ENCODE peak calls at places on chromosomes 12 and 14, in six cellular contexts. O is left ventricle myocardium inferior, H is body of pancreas, S is WTC11, E is upper lobe of right lung, J is cardiac muscle cell. V is an unnamed sample.

GRCh38 chr12:53058674-53059433 is 9.0 kb downstream of the TNS2 start:
- DNase-seq in J (no peak), O (no peak), H (peak), S (no peak), E (peak), V (no peak)

GRCh38 chr14:103762011-103762410 is 46.4 kb downstream of the ZFYVE21 start:
- DNase-seq in E (no peak), H (no peak), S (no peak), J (no peak), O (no peak), V (no peak)

GRCh38 chr12:107359382-107359781 is 266.0 kb upstream of the CRY1 start:
- DNase-seq in S (no peak), E (no peak), O (no peak), H (no peak), J (no peak), V (no peak)

GRCh38 chr14:52012635-52013034 is 23.3 kb downstream of the RTRAF start:
- DNase-seq in J (no peak), E (no peak), O (peak), S (no peak), H (peak), V (no peak)

GRCh38 chr12:77406131-77406905 is 340.9 kb upstream of the E2F7 start:
- DNase-seq in H (no peak), O (no peak), S (no peak), J (no peak), E (no peak), V (no peak)

GRCh38 chr12:52870361-52871290 is 21.8 kb upstream of the KRT78 start:
- DNase-seq in J (peak), H (peak), S (peak), E (peak), O (peak), V (peak)

GRCh38 chr14:73797540-73797925 is 54.1 kb upstream of the PTGR2 start:
- DNase-seq in S (no peak), O (no peak), J (no peak), E (no peak), H (no peak), V (no peak)

GRCh38 chr12:107844312-107844921 is 69.9 kb downstream of the ASCL4 start:
- DNase-seq in O (no peak), H (no peak), E (no peak), J (peak), S (peak), V (peak)

GRCh38 chr12:109444263-109444662 is 32.8 kb downstream of the KCTD10 start:
- DNase-seq in J (no peak), E (no peak), S (no peak), O (no peak), H (no peak), V (no peak)

GRCh38 chr12:122413516-122414404 is 8.7 kb downstream of the CLIP1 start:
- DNase-seq in H (no peak), E (no peak), J (no peak), O (no peak), S (no peak), V (no peak)

GRCh38 chr12:102407776-102408486 is 72.4 kb downstream of the IGF1 start:
- DNase-seq in J (no peak), S (no peak), H (no peak), E (no peak), O (no peak), V (no peak)

GRCh38 chr14:54487771-54488170 is 1.0 kb downstream of the GMFB start:
- DNase-seq in O (no peak), H (no peak), E (no peak), J (peak), S (no peak), V (no peak)

GRCh38 chr14:74583689-74584434 is 28.2 kb downstream of the LTBP2 start:
- DNase-seq in E (no peak), J (no peak), O (no peak), S (no peak), H (no peak), V (no peak)

GRCh38 chr12:67413577-67413976 is 144.4 kb downstream of the CAND1 start:
- DNase-seq in O (no peak), S (no peak), J (no peak), H (no peak), E (no peak), V (no peak)

GRCh38 chr12:67419810-67420209 is 150.7 kb downstream of the CAND1 start:
- DNase-seq in J (no peak), O (no peak), E (no peak), S (no peak), H (no peak), V (no peak)

GRCh38 chr12:67411562-67411961 is 142.4 kb downstream of the CAND1 start:
- DNase-seq in E (no peak), O (no peak), J (no peak), H (no peak), S (no peak), V (no peak)

GRCh38 chr12:67414011-67414715 is 145.0 kb downstream of the CAND1 start:
- DNase-seq in J (no peak), S (no peak), O (no peak), E (no peak), H (no peak), V (no peak)

GRCh38 chr12:67415473-67415872 is 146.3 kb downstream of the CAND1 start:
- DNase-seq in O (no peak), H (peak), E (no peak), S (peak), J (peak), V (no peak)
- TF ChIP-seq CTCF in O (peak), H (no peak), E (peak), S (no peak), J (peak), V (peak)

GRCh38 chr12:6699259-6699988 is 1.2 kb downstream of the PIANP start:
- DNase-seq in J (no peak), H (no peak), O (no peak), S (no peak), E (peak), V (no peak)

GRCh38 chr12:6695313-6696045 is 5.1 kb downstream of the PIANP start:
- DNase-seq in S (no peak), O (no peak), E (no peak), H (no peak), J (no peak), V (no peak)

GRCh38 chr12:6698352-6699046 is 2.1 kb downstream of the PIANP start:
- DNase-seq in O (no peak), E (no peak), S (no peak), J (no peak), H (no peak), V (no peak)

GRCh38 chr12:6696690-6697583 is 3.7 kb downstream of the PIANP start:
- DNase-seq in H (no peak), E (no peak), J (no peak), O (no peak), S (no peak), V (no peak)

DNA sequence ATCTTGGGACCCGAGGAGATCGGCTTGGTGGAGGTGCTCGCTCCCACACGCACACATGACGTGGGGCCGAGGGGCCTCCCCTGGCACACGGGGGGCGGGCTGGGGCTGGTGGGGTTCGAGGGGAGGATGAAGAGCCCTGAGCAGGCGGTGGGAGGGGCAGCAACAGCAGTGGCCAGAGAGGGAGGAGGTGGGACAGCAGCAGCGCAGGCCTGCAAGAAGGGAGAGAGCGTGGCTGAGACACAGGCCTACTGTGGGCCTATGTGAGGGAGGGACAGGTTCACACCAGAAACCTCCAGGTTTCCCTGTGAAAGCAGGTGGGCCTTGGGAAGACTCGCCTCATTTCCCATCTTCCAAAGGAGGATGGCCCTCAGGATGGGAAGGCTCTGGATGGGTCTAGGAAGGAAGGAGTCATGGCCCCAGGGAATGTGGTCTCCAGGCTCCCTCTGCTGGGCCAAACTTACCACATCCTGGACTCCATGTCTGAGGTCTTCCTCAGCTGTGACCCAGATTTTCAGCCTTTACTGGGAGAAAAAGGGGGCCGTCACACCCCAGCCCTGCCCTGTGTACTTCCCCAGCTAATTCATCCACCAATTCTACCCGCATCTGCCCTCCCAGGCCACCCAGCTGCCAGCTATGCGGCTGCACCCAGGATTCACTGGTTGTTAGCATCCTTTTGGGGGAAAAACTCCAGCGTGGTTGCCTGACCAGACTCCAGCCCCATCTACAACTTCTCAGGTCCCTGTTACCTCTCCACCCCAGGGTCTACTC is 2.8 kb downstream of the PIANP start:
- DNase-seq in H (peak), O (no peak), E (no peak), J (peak), S (peak), V (peak)
- TF ChIP-seq CTCF in H (no peak), O (peak), E (peak), J (peak), S (peak), V (peak)

GRCh38 chr12:84723988-84724387 is 188.6 kb downstream of the SLC6A15 start:
- DNase-seq in O (no peak), E (no peak), H (no peak), J (no peak), S (no peak), V (no peak)
- TF ChIP-seq CTCF in O (no peak), E (no peak), H (no peak), J (no peak), S (no peak), V (no peak)

GRCh38 chr12:39502657-39503056 is 59.7 kb upstream of the KIF21A start:
- DNase-seq in E (no peak), S (no peak), H (no peak), O (no peak), J (no peak), V (no peak)

GRCh38 chr12:39499296-39499695 is 56.4 kb upstream of the KIF21A start:
- DNase-seq in J (no peak), E (no peak), S (no peak), O (no peak), H (no peak), V (no peak)

GRCh38 chr12:39505562-39505961 is 62.6 kb upstream of the KIF21A start:
- DNase-seq in S (no peak), O (no peak), H (no peak), J (no peak), E (no peak), V (no peak)

GRCh38 chr12:39505025-39505424 is 62.1 kb upstream of the KIF21A start:
- DNase-seq in O (no peak), J (no peak), S (no peak), E (no peak), H (no peak), V (no peak)

DNA sequence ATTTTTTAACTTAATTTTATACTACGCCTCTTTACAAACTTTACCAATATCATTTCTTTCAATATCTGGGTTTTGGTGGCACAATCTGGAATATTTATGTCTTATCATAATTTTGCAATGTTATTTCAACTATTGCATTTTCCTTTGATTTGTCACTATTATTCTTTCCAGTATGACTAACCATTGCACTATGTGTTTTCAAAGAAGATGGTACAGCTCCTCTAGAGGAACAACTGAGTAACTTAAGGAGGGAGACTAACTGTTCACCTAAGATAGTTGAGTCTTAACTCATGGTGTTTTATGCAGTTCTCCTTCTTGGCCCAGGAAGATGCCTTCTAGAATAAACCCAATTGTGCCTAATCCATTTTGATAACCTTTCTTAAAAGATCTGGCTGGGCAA is 60.5 kb upstream of the KIF21A start:
- DNase-seq in O (no peak), J (no peak), S (no peak), E (no peak), H (no peak), V (no peak)
- TF ChIP-seq CTCF in O (no peak), J (peak), S (no peak), E (no peak), H (no peak), V (no peak)

GRCh38 chr14:37197421-37198272 is at the start of gene MIPOL1:
- DNase-seq in E (peak), H (peak), S (peak), O (peak), J (peak), V (peak)
- TF ChIP-seq CTCF in E (peak), H (peak), S (no peak), O (peak), J (peak), V (no peak)

GRCh38 chr12:128705140-128705539 is 118.6 kb downstream of the SLC15A4 start:
- DNase-seq in E (no peak), H (no peak), J (no peak), S (no peak), O (no peak), V (no peak)

GRCh38 chr12:128698573-128698972 is 125.2 kb downstream of the SLC15A4 start:
- DNase-seq in O (no peak), E (no peak), J (no peak), H (no peak), S (no peak), V (no peak)

GRCh38 chr12:128707488-128707887 is 116.3 kb downstream of the SLC15A4 start:
- DNase-seq in S (no peak), E (no peak), H (no peak), J (no peak), O (no peak), V (no peak)

DNA sequence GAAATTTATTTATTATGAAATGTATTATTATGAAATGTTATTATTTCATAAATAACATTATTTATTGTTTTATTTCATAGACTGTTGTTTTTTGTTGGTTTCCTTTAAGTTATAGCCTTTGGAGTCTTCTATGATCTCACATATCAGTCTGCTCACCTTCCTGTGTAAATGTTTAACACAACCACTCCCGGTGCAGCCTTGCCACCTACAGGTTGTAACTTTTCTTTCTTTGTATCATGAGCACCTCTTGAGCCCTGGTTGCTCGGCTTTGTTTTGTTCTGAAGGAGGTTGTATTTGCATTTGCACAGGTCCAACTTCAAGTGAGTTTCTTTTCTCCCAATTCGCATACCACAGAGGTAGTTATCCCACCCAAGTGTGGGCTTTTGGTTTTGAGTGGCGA is 121.4 kb downstream of the SLC15A4 start:
- DNase-seq in J (no peak), S (no peak), H (no peak), O (no peak), E (no peak), V (no peak)
- TF ChIP-seq CTCF in J (no peak), S (no peak), H (no peak), O (no peak), E (no peak), V (no peak)

GRCh38 chr14:104794641-104795467 is 694 bp downstream of the AKT1 start:
- DNase-seq in E (no peak), S (no peak), H (peak), J (peak), O (no peak), V (peak)
- TF ChIP-seq CTCF in E (no peak), S (no peak), H (no peak), J (peak), O (no peak), V (no peak)

V was measured in nephron progenitor cell.